ENCODE peak calls at places on chromosomes 3 and 15, in five cellular contexts. I is GM23338, C is MM.1S, G is GM23248, A is PC-3. F is an unnamed sample. For H3F3A, the result is how much of the 10 kb centered on the place peaks cover.

GRCh38 chr3:71647751-71648150 is 64.2 kb upstream of the FOXP1 start:
- DNase-seq in C (no peak), A (peak), I (no peak), G (no peak), F (no peak)

GRCh38 chr3:83890039-83890762 is 1068.6 kb upstream of the CADM2 start:
- DNase-seq in I (no peak), A (peak), C (no peak), G (no peak), F (no peak)

GRCh38 chr3:169169340-169169963 is 494.1 kb downstream of the MECOM start:
- DNase-seq in I (no peak), A (peak), G (no peak), C (no peak), F (no peak)

GRCh38 chr15:87227846-87228245 is 1028.7 kb downstream of the NTRK3 start:
- DNase-seq in G (no peak), C (no peak), A (no peak), I (no peak), F (no peak)

GRCh38 chr3:157089455-157090221 is 70.3 kb downstream of the CCNL1 start:
- DNase-seq in G (no peak), C (no peak), A (peak), I (peak), F (no peak)

GRCh38 chr3:127067116-127067910 is 84.4 kb downstream of the PLXNA1 start:
- DNase-seq in C (no peak), G (no peak), I (no peak), A (no peak), F (no peak)

GRCh38 chr3:49387721-49388120 is 24.1 kb downstream of the RHOA start:
- DNase-seq in C (no peak), A (peak), I (no peak), G (peak), F (no peak)

GRCh38 chr3:152151216-152151874 is 117.4 kb upstream of the MBNL1 start:
- DNase-seq in A (peak), I (peak), G (peak), C (no peak), F (no peak)

GRCh38 chr3:156037356-156037755 is 83.0 kb upstream of the KCNAB1 start:
- DNase-seq in A (no peak), I (no peak), C (no peak), G (no peak), F (no peak)

GRCh38 chr15:31302778-31303433 is 23.7 kb upstream of the KLF13 start:
- DNase-seq in I (peak), G (no peak), C (no peak), A (no peak), F (peak)

GRCh38 chr3:101784850-101785613 is 6.0 kb downstream of the NXPE3 start:
- DNase-seq in A (no peak), C (peak), I (no peak), G (no peak), F (no peak)

GRCh38 chr3:101509811-101510210 is 3.2 kb downstream of the SENP7 start:
- DNase-seq in G (peak), I (no peak), C (no peak), A (peak), F (no peak)

GRCh38 chr3:177602601-177603136 is 405.4 kb upstream of the TBL1XR1 start:
- DNase-seq in A (peak), I (no peak), C (no peak), G (peak), F (no peak)

GRCh38 chr3:72232777-72233176 is 447.8 kb upstream of the PROK2 start:
- DNase-seq in G (no peak), A (no peak), I (peak), C (no peak), F (no peak)

GRCh38 chr3:187006884-187007630 is 76.7 kb downstream of the ST6GAL1 start:
- DNase-seq in A (no peak), G (no peak), C (no peak), I (no peak), F (no peak)

GRCh38 chr3:74079961-74080562 is 455.3 kb upstream of the PDZRN3 start:
- DNase-seq in C (no peak), I (peak), G (no peak), A (no peak), F (peak)

GRCh38 chr15:23686466-23687142 is 501 bp downstream of the NDN start:
- DNase-seq in G (peak), C (no peak), A (no peak), I (peak), F (peak)

GRCh38 chr3:87710028-87710427 is 348.8 kb downstream of the CGGBP1 start:
- DNase-seq in G (no peak), I (no peak), A (no peak), C (no peak), F (no peak)

GRCh38 chr3:68893600-68894239 is 38.6 kb downstream of the TAFA4 start:
- DNase-seq in A (peak), C (peak), G (peak), I (peak), F (peak)

GRCh38 chr3:189593581-189593980 is 37.6 kb upstream of the TP63 start:
- DNase-seq in C (no peak), G (peak), A (no peak), I (no peak), F (no peak)

GRCh38 chr3:53236112-53236841 is 19.5 kb downstream of the TKT start:
- DNase-seq in I (no peak), G (peak), C (peak), A (peak), F (no peak)

GRCh38 chr3:13842226-13842625 is 37.6 kb downstream of the WNT7A start:
- DNase-seq in I (no peak), G (no peak), A (no peak), C (no peak), F (no peak)

GRCh38 chr3:55162031-55162784 is 234.3 kb upstream of the LRTM1 start:
- DNase-seq in C (no peak), G (peak), A (peak), I (no peak), F (no peak)

GRCh38 chr15:73691398-73691797 is 7.2 kb downstream of the CD276 start:
- DNase-seq in G (peak), A (peak), I (peak), C (no peak), F (peak)

GRCh38 chr3:134430174-134430573 is 55.6 kb downstream of the ANAPC13 start:
- DNase-seq in A (no peak), C (peak), G (no peak), I (no peak), F (no peak)

GRCh38 chr3:102447272-102447671 is 12.5 kb downstream of the ZPLD1 start:
- DNase-seq in G (peak), A (peak), I (no peak), C (no peak), F (no peak)

GRCh38 chr15:64622410-64623260 is 152.8 kb downstream of the RBPMS2 start:
- DNase-seq in A (no peak), G (no peak), C (no peak), I (no peak), F (no peak)

GRCh38 chr3:38543602-38544001 is 47.5 kb downstream of the EXOG start:
- DNase-seq in C (no peak), G (no peak), I (no peak), A (no peak), F (no peak)

GRCh38 chr3:142319094-142319493 is 93.7 kb upstream of the GK5 start:
- DNase-seq in A (peak), G (peak), I (no peak), C (no peak), F (no peak)

DNA sequence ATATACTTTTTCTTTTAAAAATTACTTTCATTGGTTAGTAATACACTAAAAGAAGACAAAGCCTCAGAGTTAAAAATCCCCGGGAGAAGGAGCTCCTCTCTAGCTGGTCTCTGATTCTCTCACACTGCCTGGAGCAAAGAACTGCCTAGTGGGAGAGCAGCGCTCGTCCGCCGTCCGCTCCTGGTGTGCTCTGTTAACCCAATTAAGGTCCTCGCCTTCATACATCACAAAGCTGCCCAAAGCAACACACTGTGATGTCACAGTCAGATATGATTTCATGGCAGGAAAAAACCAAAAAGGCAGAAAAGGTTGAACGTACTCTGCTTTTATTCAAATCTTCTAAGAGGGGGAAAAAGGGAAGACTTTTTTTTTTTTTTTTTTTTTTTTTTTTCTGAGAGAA is 114.9 kb downstream of the TIGIT start:
- DNase-seq in G (peak), C (no peak), I (peak), A (no peak), F (peak)
- H3K4me3 ChIP-seq in G (peak), C (no peak), I (no peak), A (no peak), F (no peak)

GRCh38 chr3:180036678-180037455 is at the start of gene PEX5L:
- DNase-seq in G (peak), A (peak), I (peak), C (peak), F (peak)

GRCh38 chr3:180040966-180041365 is 4.2 kb upstream of the PEX5L start:
- DNase-seq in I (no peak), A (peak), C (no peak), G (no peak), F (no peak)

GRCh38 chr3:180036092-180036677 is 552 bp downstream of the PEX5L start:
- DNase-seq in G (no peak), C (peak), I (peak), A (no peak), F (peak)
- TF ChIP-seq EZH2 in G (no peak), C (no peak), I (no peak), A (no peak), F (peak)

DNA sequence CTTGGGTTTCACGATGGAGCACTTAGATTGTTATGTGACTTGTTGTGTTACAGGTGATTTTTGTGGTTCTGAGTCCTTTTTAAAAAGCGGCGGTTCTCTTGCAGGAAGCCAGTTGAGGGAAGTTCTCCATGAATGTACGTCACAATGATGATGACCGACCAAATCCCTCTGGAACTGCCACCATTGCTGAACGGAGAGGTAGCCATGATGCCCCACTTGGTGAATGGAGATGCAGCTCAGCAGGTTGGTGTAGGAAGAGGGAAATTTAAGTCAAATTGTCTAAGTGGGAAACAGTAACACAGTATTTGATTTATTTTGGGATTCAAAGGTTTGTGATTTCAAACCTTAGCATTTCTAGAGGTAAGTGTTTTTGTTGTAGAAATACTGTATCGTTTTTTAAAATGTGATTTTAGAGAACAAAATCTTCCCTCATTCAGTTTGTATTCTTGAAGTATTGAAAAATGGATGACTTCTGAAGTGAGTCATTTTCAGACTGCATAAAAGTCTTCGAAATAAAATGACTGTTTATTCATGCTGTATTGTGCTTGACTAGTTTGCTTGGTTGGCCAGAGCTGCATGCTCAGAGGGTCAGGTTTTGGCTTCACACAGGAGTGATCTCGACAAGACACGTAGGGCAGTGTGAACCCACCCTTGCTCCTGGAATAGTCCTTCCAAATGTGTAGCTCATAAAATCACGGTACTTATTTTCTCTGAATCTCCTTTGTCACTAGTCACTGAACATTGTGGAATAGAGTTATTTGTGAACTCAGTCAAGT is 73.2 kb downstream of the FNDC3B start:
- DNase-seq in A (no peak), C (no peak), I (no peak), G (no peak), F (no peak)
- H3F3A ChIP-seq in A (under half), C (under half), I (under half), G (half or more), F (under half)

DNA sequence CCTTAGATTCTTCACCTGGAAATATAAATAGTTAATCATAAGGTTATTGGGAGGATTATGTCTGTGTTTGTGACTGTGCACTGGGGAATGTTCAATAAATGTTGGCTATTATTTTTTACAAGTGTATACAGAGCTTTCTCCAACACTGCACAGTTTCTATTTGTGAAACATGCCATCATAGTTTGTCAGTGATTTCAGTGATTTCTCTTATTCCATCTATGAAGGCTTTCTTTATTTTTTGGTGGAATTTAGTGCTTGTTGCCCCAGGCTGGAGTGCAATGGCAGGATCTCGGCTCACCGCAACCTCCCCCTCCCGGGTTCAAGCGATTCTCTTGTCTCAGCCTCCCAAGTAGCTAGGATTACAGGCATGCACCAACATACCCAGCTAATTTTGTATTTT is 545.0 kb upstream of the GRM7 start:
- DNase-seq in A (no peak), C (no peak), I (no peak), G (no peak), F (no peak)
- H3K4me3 ChIP-seq in A (no peak), C (no peak), I (no peak), G (no peak), F (no peak)

DNA sequence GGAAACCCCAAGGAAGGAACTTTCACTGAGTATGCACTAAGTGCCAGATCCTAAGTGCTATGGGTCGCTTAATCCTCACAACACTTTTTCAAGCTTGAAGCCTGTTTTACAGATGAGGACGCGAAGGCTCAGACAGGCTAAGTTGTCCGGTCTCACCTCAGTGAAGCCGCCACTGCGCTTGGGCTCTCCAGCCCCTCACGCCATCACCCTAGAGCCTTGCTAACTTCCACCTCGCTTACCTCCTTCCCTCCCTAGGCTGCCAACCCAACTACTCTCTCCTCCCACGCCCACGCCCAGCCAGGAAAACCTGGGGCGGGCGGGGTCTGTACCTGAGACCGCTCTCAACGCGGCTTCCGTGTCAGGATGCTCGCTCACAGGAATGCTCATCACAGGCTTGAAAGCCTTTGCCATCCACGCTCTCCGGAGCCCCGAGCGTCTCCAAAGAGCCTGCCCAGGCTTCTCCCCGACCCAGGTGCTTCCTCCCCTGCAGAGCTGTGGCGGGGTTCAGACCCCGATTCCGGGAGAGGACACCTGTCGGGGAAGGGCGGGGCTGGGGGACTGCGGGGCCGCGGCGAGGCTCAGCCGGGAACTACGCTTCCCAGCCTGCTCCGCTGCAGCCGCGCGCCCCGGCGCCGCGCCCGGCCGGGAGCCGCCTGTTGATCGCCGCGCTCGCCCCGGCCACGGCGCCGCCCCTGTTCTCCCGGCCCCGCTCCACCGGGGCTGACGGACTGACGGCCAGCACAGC is at the start of gene TMOD2:
- DNase-seq in I (peak), A (peak), C (peak), G (peak), F (peak)
- TF ChIP-seq EZH2 in I (peak), A (no peak), C (no peak), G (no peak), F (peak)

DNA sequence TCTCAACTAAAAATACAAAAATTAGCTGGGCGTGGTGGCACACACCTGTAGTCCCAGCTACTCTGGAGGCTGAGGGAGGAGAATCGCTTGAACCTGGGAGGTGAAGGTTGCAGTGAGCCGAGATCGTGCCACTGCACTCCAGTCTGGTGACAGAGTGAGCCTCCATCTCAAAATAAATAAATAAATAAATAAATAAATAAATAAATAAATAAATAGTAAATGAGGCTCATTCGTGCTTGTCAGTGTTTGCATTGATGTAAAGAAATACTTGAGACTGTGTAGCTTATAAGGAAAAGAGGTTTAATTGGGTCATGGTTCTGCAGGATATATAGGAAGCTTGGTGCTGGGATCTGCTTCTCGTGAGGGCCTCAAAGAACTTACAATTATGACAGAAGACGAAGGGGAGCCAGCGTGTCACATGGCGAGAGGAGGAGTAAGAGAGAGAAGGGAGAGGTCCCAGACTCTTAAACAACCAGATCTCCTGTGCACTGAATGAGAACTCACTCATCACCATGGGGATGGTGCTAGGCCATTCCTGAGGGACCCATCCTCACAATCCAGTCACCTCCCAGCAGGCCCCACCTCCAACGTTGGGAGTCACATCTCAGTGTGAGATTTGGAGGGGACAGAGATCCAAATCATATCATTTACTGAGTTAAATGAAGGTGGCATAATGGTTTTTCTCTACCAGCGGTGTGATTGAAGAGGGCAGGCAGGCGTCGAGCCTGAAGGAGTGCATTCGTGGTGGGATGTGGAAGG is 104.5 kb downstream of the FNDC3B start:
- DNase-seq in G (no peak), C (no peak), A (no peak), I (no peak), F (no peak)
- H3F3A ChIP-seq in G (half or more), C (under half), A (under half), I (under half), F (under half)

F was measured in neural progenitor cell.